ENCODE peak calls at places on chromosomes 6 and 20, in five cellular contexts. W is Peyer's patch, U is pancreas, J is psoas muscle, I is adrenal gland. Z is an unnamed sample.

GRCh38 chr20:16350465-16350864 is 222.8 kb downstream of the KIF16B start:
- DNase-seq in I (no peak), U (no peak), J (peak; percentile 30), W (no peak), Z (no peak)

GRCh38 chr6:31336872-31337496 is 20.0 kb downstream of the HLA-B start:
- DNase-seq in J (no peak), U (no peak), W (no peak), I (no peak), Z (no peak)

GRCh38 chr6:924661-925060 is 231.7 kb upstream of the EXOC2 start:
- DNase-seq in W (no peak), U (no peak), J (no peak), I (no peak), Z (no peak)

GRCh38 chr6:118171852-118172251 is 264.8 kb downstream of the SLC35F1 start:
- DNase-seq in W (no peak), I (no peak), U (no peak), J (no peak), Z (no peak)

GRCh38 chr6:96075826-96076225 is 60.1 kb downstream of the FUT9 start:
- DNase-seq in W (no peak), U (no peak), I (no peak), J (no peak), Z (no peak)

GRCh38 chr20:14361509-14362179 is 24.2 kb upstream of the FLRT3 start:
- DNase-seq in W (no peak), J (no peak), U (no peak), I (no peak), Z (no peak)

GRCh38 chr6:84652356-84653026 is 111.9 kb downstream of the TBX18 start:
- DNase-seq in I (no peak), U (no peak), J (no peak), W (no peak), Z (no peak)

GRCh38 chr6:25023781-25024180 is 88.0 kb upstream of the RIPOR2 start:
- DNase-seq in I (no peak), W (no peak), J (no peak), U (no peak), Z (no peak)

GRCh38 chr6:124203812-124204167 is 400.1 kb downstream of the NKAIN2 start:
- DNase-seq in I (no peak), J (no peak), W (no peak), U (no peak), Z (no peak)

GRCh38 chr6:32179746-32180405 is 1.7 kb downstream of the RNF5 start:
- DNase-seq in W (no peak), I (no peak), U (no peak), J (no peak), Z (peak; percentile 41)

GRCh38 chr6:46989384-46989783 is 52.7 kb downstream of the ADGRF1 start:
- DNase-seq in U (no peak), J (no peak), I (peak; percentile 62), W (no peak), Z (no peak)

GRCh38 chr20:44160133-44160532 is 26.9 kb downstream of the JPH2 start:
- DNase-seq in U (no peak), J (no peak), I (no peak), W (no peak), Z (no peak)
- H3K4me3 ChIP-seq in U (no peak overlapping the region), J (no peak overlapping the region), I (no peak overlapping the region), W (no peak overlapping the region), Z (no peak overlapping the region)

GRCh38 chr6:35654883-35655282 is 33.8 kb downstream of the FKBP5 start:
- DNase-seq in U (no peak), I (no peak), W (no peak), J (no peak), Z (no peak)

GRCh38 chr6:35648203-35648602 is 40.5 kb downstream of the FKBP5 start:
- DNase-seq in W (no peak), J (no peak), I (no peak), U (no peak), Z (no peak)

GRCh38 chr6:35650015-35650414 is 38.7 kb downstream of the FKBP5 start:
- DNase-seq in I (no peak), U (no peak), J (no peak), W (no peak), Z (no peak)

GRCh38 chr6:35647400-35647799 is 41.3 kb downstream of the FKBP5 start:
- DNase-seq in J (no peak), U (no peak), I (no peak), W (no peak), Z (no peak)

DNA sequence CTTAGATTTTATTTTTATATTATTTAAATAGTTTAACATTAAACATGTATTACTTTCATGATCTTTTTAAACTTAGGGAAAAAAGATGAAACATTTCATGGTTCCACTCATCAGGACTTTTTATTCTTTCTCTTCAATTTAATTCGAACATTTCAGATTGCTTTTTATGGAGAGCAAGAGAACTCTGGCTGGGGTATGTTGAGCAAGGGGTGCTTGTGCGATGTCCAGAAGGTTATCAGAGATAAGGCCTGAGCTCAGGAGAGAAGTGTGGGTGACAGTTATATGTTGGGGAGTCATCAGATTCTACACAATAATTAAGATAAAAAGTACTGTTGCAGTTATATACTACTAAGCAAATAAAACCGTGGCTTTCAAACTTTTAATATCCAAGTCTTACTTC is 37.5 kb downstream of the FKBP5 start:
- DNase-seq in U (no peak), J (no peak), W (no peak), I (no peak), Z (no peak)
- H3K36me3 ChIP-seq in U (no peaks in the 10 kb centered on the region), J (no peaks in the 10 kb centered on the region), W (no peaks in the 10 kb centered on the region), I (no peaks in the 10 kb centered on the region), Z (peaks cover 2% of the 10 kb centered on the region)

DNA sequence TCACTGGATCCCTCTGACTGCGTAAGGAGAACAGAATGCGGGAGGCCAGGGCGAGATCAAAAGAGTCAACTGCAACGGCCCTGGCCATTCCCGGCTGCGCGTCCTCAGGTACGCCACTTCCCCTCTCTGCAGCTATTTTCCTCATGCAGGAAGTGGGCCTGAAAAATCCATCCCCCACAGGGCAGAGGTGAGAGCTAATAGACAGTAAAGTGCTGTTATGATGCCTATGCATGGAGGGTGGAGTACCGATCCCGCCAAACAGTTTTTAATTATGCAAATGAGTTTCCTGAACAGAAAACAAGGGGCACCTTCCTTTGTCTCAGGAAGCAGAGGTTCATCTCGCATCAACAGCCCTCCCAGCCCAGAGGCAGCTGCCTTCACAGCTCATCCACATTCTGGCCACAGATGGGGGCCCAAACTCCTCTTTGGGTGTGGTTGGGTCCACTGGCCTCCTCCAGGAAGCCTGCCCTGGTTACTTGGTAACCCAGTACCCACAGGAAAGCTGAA is 9.3 kb downstream of the PREX1 start:
- DNase-seq in W (peak; percentile 85), I (no peak), J (no peak), U (no peak), Z (no peak)
- H3K4me1 ChIP-seq in W (peaks cover 44% of the 10 kb centered on the region), I (peaks cover 39% of the 10 kb centered on the region), J (no peaks in the 10 kb centered on the region), U (no peaks in the 10 kb centered on the region), Z (no peaks in the 10 kb centered on the region)

DNA sequence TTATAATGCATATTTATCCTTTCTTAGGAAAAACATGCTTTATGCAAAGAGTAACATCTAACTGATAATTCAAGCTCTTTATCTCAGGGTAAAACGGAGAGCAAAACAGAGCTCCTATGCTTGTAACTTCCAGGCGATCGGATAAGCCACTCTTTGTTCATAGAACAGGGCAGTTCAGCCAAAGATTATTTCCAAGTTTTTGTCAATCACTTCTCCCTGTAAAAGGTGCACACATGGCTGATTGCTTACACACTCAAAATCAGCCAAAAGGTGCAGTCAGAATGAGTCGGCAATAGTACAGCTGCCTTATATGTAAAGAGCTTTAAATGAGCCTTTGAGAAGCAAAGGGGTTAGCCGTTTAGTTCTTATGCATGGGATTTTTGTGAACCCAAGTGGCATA is 449.6 kb upstream of the POU3F2 start:
- DNase-seq in J (no peak), I (no peak), U (no peak), W (no peak), Z (no peak)
- H3K4me3 ChIP-seq in J (no peak overlapping the region), I (no peak overlapping the region), U (no peak overlapping the region), W (no peak overlapping the region), Z (no peak overlapping the region)

DNA sequence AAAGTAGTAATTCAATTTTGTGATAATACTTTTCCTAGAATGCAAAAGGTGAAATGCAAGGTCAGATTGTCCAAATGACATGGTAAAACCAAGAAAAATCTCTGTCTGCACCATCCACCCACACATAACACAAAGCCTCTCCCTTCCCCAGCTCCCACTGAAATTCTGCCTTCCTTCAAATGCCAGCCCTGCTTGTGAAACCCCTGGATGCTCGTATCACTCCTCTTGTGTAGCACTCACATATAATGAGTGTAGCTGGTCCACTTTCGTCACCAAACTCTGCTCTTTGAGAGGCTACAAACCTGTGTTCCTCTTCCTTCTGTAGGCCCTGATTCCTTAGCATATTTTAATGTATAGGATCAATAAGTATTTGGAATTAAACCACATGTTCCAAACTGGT is 123.6 kb upstream of the BEND6 start:
- DNase-seq in I (no peak), W (no peak), U (no peak), J (no peak), Z (no peak)
- H3K36me3 ChIP-seq in I (no peaks in the 10 kb centered on the region), W (no peaks in the 10 kb centered on the region), U (no peaks in the 10 kb centered on the region), J (no peaks in the 10 kb centered on the region), Z (no peaks in the 10 kb centered on the region)

GRCh38 chr6:26032387-26033131 is 54.7 kb upstream of the HFE start:
- DNase-seq in J (no peak), U (no peak), I (no peak), W (no peak), Z (no peak)
- H3K4me1 ChIP-seq in J (peaks cover 8% of the 10 kb centered on the region), U (peaks cover 9% of the 10 kb centered on the region), I (peaks cover 25% of the 10 kb centered on the region), W (peaks cover 11% of the 10 kb centered on the region), Z (no peaks in the 10 kb centered on the region)

DNA sequence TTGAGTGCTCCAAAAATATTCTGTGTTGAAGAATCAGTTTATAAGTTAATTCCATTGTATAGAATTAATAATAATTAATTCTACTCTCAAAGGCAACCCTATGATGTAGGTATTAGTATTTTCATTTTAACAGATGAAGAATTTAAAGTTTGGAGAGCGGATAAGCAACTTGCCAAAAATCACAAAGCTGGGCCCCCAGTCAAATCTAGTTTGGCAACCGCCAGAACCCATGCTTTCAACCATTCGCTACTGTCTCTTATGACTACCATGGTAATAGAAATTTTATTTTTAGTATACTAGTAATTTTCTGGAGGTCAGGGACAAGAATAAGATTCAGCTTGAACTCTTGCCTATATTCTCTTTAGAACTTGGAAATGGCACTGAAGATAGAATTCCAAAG is 229.8 kb downstream of the IBTK start:
- DNase-seq in U (no peak), W (no peak), I (no peak), J (no peak), Z (peak; percentile 58)
- H3K4me3 ChIP-seq in U (no peak overlapping the region), W (no peak overlapping the region), I (no peak overlapping the region), J (no peak overlapping the region), Z (no peak overlapping the region)

GRCh38 chr6:36523936-36524499 is 23.3 kb downstream of the STK38 start:
- DNase-seq in W (no peak), J (no peak), I (no peak), U (no peak), Z (no peak)
- H3K36me3 ChIP-seq in W (no peaks in the 10 kb centered on the region), J (peaks cover 5% of the 10 kb centered on the region), I (peaks cover 30% of the 10 kb centered on the region), U (peaks cover 17% of the 10 kb centered on the region), Z (peaks cover 11% of the 10 kb centered on the region)

Z was measured in aorta.